ENCODE peak calls at places on chromosome 19, in five cellular contexts. One of them, this sample, is unnamed.

GRCh38 chr19:2627855-2628254 is 74.6 kb downstream of the GNG7 start:
- DNase-seq in SK-N-MC: no peak
- DNase-seq in chondrocyte: no peak
- DNase-seq in NCI-H1417: no peak
- DNase-seq in K562: no peak
- DNase-seq in this sample: peak

GRCh38 chr19:47699360-47699917 is 13.8 kb upstream of the EHD2 start:
- DNase-seq in SK-N-MC: no peak
- DNase-seq in chondrocyte: no peak
- DNase-seq in NCI-H1417: no peak
- DNase-seq in K562: peak
- DNase-seq in this sample: no peak

GRCh38 chr19:54331626-54332025 is 7.3 kb downstream of the LILRA4 start:
- DNase-seq in SK-N-MC: no peak
- DNase-seq in chondrocyte: peak
- DNase-seq in NCI-H1417: no peak
- DNase-seq in K562: no peak
- DNase-seq in this sample: no peak

GRCh38 chr19:55452381-55453325 is 8.8 kb downstream of the ISOC2 start:
- DNase-seq in SK-N-MC: peak
- DNase-seq in chondrocyte: no peak
- DNase-seq in NCI-H1417: peak
- DNase-seq in K562: peak
- DNase-seq in this sample: peak

GRCh38 chr19:47503823-47504145 is 11.1 kb downstream of the NAPA start:
- DNase-seq in SK-N-MC: no peak
- DNase-seq in chondrocyte: no peak
- DNase-seq in NCI-H1417: no peak
- DNase-seq in K562: no peak
- DNase-seq in this sample: no peak

GRCh38 chr19:48477696-48478338 is 8.6 kb downstream of the CYTH2 start:
- DNase-seq in SK-N-MC: no peak
- DNase-seq in chondrocyte: no peak
- DNase-seq in NCI-H1417: no peak
- DNase-seq in K562: no peak
- DNase-seq in this sample: no peak

GRCh38 chr19:44722131-44723121 is 23.5 kb downstream of the CEACAM16 start:
- DNase-seq in SK-N-MC: no peak
- DNase-seq in chondrocyte: no peak
- DNase-seq in NCI-H1417: no peak
- DNase-seq in K562: no peak
- DNase-seq in this sample: no peak

GRCh38 chr19:8610928-8611284 is 391 bp upstream of the ADAMTS10 start:
- DNase-seq in SK-N-MC: no peak
- DNase-seq in chondrocyte: no peak
- DNase-seq in NCI-H1417: no peak
- DNase-seq in K562: no peak
- DNase-seq in this sample: no peak

GRCh38 chr19:30107351-30107750 is 165.3 kb downstream of the URI1 start:
- DNase-seq in SK-N-MC: no peak
- DNase-seq in chondrocyte: no peak
- DNase-seq in NCI-H1417: no peak
- DNase-seq in K562: no peak
- DNase-seq in this sample: no peak

GRCh38 chr19:4534836-4535658 is at the start of gene PLIN5:
- DNase-seq in SK-N-MC: peak
- DNase-seq in chondrocyte: no peak
- DNase-seq in NCI-H1417: peak
- DNase-seq in K562: peak
- DNase-seq in this sample: peak

GRCh38 chr19:55649579-55650557 is 1.9 kb downstream of the CCDC106 start:
- DNase-seq in SK-N-MC: no peak
- DNase-seq in chondrocyte: peak
- DNase-seq in NCI-H1417: no peak
- DNase-seq in K562: no peak
- DNase-seq in this sample: no peak

GRCh38 chr19:33385956-33386355 is 12.4 kb downstream of the CEBPG start:
- DNase-seq in SK-N-MC: no peak
- DNase-seq in chondrocyte: no peak
- DNase-seq in NCI-H1417: no peak
- DNase-seq in K562: no peak
- DNase-seq in this sample: no peak

GRCh38 chr19:10305139-10305806 is 4.3 kb downstream of the ZGLP1 start:
- DNase-seq in SK-N-MC: no peak
- DNase-seq in chondrocyte: no peak
- DNase-seq in NCI-H1417: no peak
- DNase-seq in K562: no peak
- DNase-seq in this sample: peak

GRCh38 chr19:18415177-18415867 is 3.9 kb upstream of the SSBP4 start:
- DNase-seq in SK-N-MC: peak
- DNase-seq in chondrocyte: no peak
- DNase-seq in NCI-H1417: no peak
- DNase-seq in K562: peak
- DNase-seq in this sample: peak

GRCh38 chr19:23440791-23441190 is 45.5 kb upstream of the ZNF91 start:
- DNase-seq in SK-N-MC: no peak
- DNase-seq in chondrocyte: no peak
- DNase-seq in NCI-H1417: no peak
- DNase-seq in K562: no peak
- DNase-seq in this sample: no peak

GRCh38 chr19:35959040-35959967 is 23.1 kb downstream of the LRFN3 start:
- DNase-seq in SK-N-MC: no peak
- DNase-seq in chondrocyte: no peak
- DNase-seq in NCI-H1417: no peak
- DNase-seq in K562: no peak
- DNase-seq in this sample: no peak

GRCh38 chr19:456547-457110 is 4.2 kb downstream of the SHC2 start:
- DNase-seq in SK-N-MC: no peak
- DNase-seq in chondrocyte: peak
- DNase-seq in NCI-H1417: no peak
- DNase-seq in K562: no peak
- DNase-seq in this sample: no peak

GRCh38 chr19:43634516-43634876 is 5.2 kb downstream of the CADM4 start:
- DNase-seq in SK-N-MC: no peak
- DNase-seq in chondrocyte: no peak
- DNase-seq in NCI-H1417: no peak
- DNase-seq in K562: no peak
- DNase-seq in this sample: no peak

GRCh38 chr19:4567584-4568071 is 8.1 kb upstream of the SEMA6B start:
- DNase-seq in SK-N-MC: no peak
- DNase-seq in chondrocyte: peak
- DNase-seq in NCI-H1417: no peak
- DNase-seq in K562: peak
- DNase-seq in this sample: peak